ENCODE peak calls at places on chromosomes 12 and 14, in four cellular contexts. P is NCI-H1417, F is NCI-H510A, B is right cardiac atrium. E is an unnamed sample.
A peak's percentile ranks its signal among the peaks of the same experiment; 100 is the strongest.

GRCh38 chr12:45637706-45638105 is 91.8 kb upstream of the ARID2 start:
- DNase-seq in P (no peak), B (no peak), F (no peak), E (no peak)

GRCh38 chr14:76040704-76041103 is 55.1 kb downstream of the IFT43 start:
- DNase-seq in P (no peak), B (no peak), F (no peak), E (no peak)

GRCh38 chr12:40988831-40989230 is 199.3 kb upstream of the PDZRN4 start:
- DNase-seq in F (no peak), B (no peak), P (no peak), E (no peak)

GRCh38 chr12:78149459-78149858 is 318.8 kb downstream of the NAV3 start:
- DNase-seq in P (peak; percentile 65), F (no peak), B (no peak), E (no peak)

GRCh38 chr12:67331123-67331522 is 62.0 kb downstream of the CAND1 start:
- DNase-seq in P (no peak), F (no peak), B (no peak), E (no peak)

GRCh38 chr14:85602366-85602765 is 72.4 kb downstream of the FLRT2 start:
- DNase-seq in B (no peak), P (no peak), F (no peak), E (no peak)

GRCh38 chr12:50979369-50980052 is 27.2 kb downstream of the HIGD1C start:
- DNase-seq in P (no peak), B (no peak), F (no peak), E (no peak)

GRCh38 chr14:36702484-36702883 is 40.8 kb downstream of the PAX9 start:
- DNase-seq in F (no peak), B (no peak), P (no peak), E (no peak)

GRCh38 chr14:104731925-104732294 is 7.9 kb downstream of the ADSS1 start:
- DNase-seq in B (no peak), P (no peak), F (no peak), E (no peak)

GRCh38 chr12:33044447-33044846 is 147.9 kb upstream of the PKP2 start:
- DNase-seq in P (no peak), B (no peak), F (no peak), E (no peak)